ENCODE peak calls at places on chromosomes 1 and 21, in ten cellular contexts. One of them, this sample, is unnamed.

GRCh38 chr1:1212780-1213152 is 1.2 kb downstream of the TNFRSF4 start:
- DNase-seq in stimulated activated CD8-positive, alpha-beta memory T cell treated with anti-CD3 and anti-CD28 coated beads, Interleukin-2, amount 100 ng/mL, for 48 hours: peak
- DNase-seq in activated CD4-positive, alpha-beta T cell treated with anti-CD3 and anti-CD28 coated beads, Interleukin-2, amount 50 U/mL, for 48 hours: peak
- DNase-seq in IMR-90: peak
- DNase-seq in left cardiac atrium: peak
- DNase-seq in effector memory CD8-positive, alpha-beta T cell: peak
- DNase-seq in HT-29: no peak
- DNase-seq in mucosa of gallbladder: peak
- DNase-seq in T-helper 17 cell: peak
- DNase-seq in AML-193: peak
- DNase-seq in this sample: no peak

GRCh38 chr1:19426294-19427086 is 58.8 kb downstream of the CAPZB start:
- DNase-seq in IMR-90: no peak
- DNase-seq in effector memory CD8-positive, alpha-beta T cell: no peak
- DNase-seq in AML-193: no peak
- DNase-seq in T-helper 17 cell: no peak
- DNase-seq in left cardiac atrium: peak
- DNase-seq in stimulated activated CD8-positive, alpha-beta memory T cell treated with anti-CD3 and anti-CD28 coated beads, Interleukin-2, amount 100 ng/mL, for 48 hours: no peak
- DNase-seq in activated CD4-positive, alpha-beta T cell treated with anti-CD3 and anti-CD28 coated beads, Interleukin-2, amount 50 U/mL, for 48 hours: no peak
- DNase-seq in HT-29: no peak
- DNase-seq in mucosa of gallbladder: no peak
- DNase-seq in this sample: no peak

GRCh38 chr21:37564341-37564923 is 197.9 kb downstream of the DYRK1A start:
- DNase-seq in IMR-90: peak
- DNase-seq in left cardiac atrium: peak
- DNase-seq in activated CD4-positive, alpha-beta T cell treated with anti-CD3 and anti-CD28 coated beads, Interleukin-2, amount 50 U/mL, for 48 hours: peak
- DNase-seq in T-helper 17 cell: peak
- DNase-seq in effector memory CD8-positive, alpha-beta T cell: peak
- DNase-seq in AML-193: peak
- DNase-seq in stimulated activated CD8-positive, alpha-beta memory T cell treated with anti-CD3 and anti-CD28 coated beads, Interleukin-2, amount 100 ng/mL, for 48 hours: peak
- DNase-seq in HT-29: peak
- DNase-seq in mucosa of gallbladder: peak
- DNase-seq in this sample: peak

GRCh38 chr1:223462866-223463404 is 69.7 kb downstream of the CCDC185 start:
- DNase-seq in IMR-90: no peak
- DNase-seq in HT-29: no peak
- DNase-seq in AML-193: no peak
- DNase-seq in left cardiac atrium: no peak
- DNase-seq in mucosa of gallbladder: no peak
- DNase-seq in T-helper 17 cell: no peak
- DNase-seq in effector memory CD8-positive, alpha-beta T cell: no peak
- DNase-seq in activated CD4-positive, alpha-beta T cell treated with anti-CD3 and anti-CD28 coated beads, Interleukin-2, amount 50 U/mL, for 48 hours: no peak
- DNase-seq in stimulated activated CD8-positive, alpha-beta memory T cell treated with anti-CD3 and anti-CD28 coated beads, Interleukin-2, amount 100 ng/mL, for 48 hours: no peak
- DNase-seq in this sample: no peak

GRCh38 chr1:230268371-230269170 is 157.6 kb downstream of the PGBD5 start:
- DNase-seq in effector memory CD8-positive, alpha-beta T cell: no peak
- DNase-seq in IMR-90: peak
- DNase-seq in activated CD4-positive, alpha-beta T cell treated with anti-CD3 and anti-CD28 coated beads, Interleukin-2, amount 50 U/mL, for 48 hours: no peak
- DNase-seq in T-helper 17 cell: no peak
- DNase-seq in stimulated activated CD8-positive, alpha-beta memory T cell treated with anti-CD3 and anti-CD28 coated beads, Interleukin-2, amount 100 ng/mL, for 48 hours: no peak
- DNase-seq in HT-29: peak
- DNase-seq in AML-193: peak
- DNase-seq in mucosa of gallbladder: no peak
- DNase-seq in left cardiac atrium: no peak
- DNase-seq in this sample: peak

GRCh38 chr1:209103135-209103534 is 480.4 kb upstream of the CAMK1G start:
- DNase-seq in AML-193: no peak
- DNase-seq in IMR-90: no peak
- DNase-seq in HT-29: no peak
- DNase-seq in T-helper 17 cell: no peak
- DNase-seq in stimulated activated CD8-positive, alpha-beta memory T cell treated with anti-CD3 and anti-CD28 coated beads, Interleukin-2, amount 100 ng/mL, for 48 hours: no peak
- DNase-seq in left cardiac atrium: no peak
- DNase-seq in activated CD4-positive, alpha-beta T cell treated with anti-CD3 and anti-CD28 coated beads, Interleukin-2, amount 50 U/mL, for 48 hours: no peak
- DNase-seq in mucosa of gallbladder: no peak
- DNase-seq in effector memory CD8-positive, alpha-beta T cell: no peak
- DNase-seq in this sample: no peak

GRCh38 chr1:245939756-245940345 is 567.2 kb downstream of the SMYD3 start:
- DNase-seq in IMR-90: no peak
- DNase-seq in mucosa of gallbladder: no peak
- DNase-seq in AML-193: no peak
- DNase-seq in T-helper 17 cell: no peak
- DNase-seq in left cardiac atrium: no peak
- DNase-seq in HT-29: no peak
- DNase-seq in effector memory CD8-positive, alpha-beta T cell: no peak
- DNase-seq in activated CD4-positive, alpha-beta T cell treated with anti-CD3 and anti-CD28 coated beads, Interleukin-2, amount 50 U/mL, for 48 hours: no peak
- DNase-seq in stimulated activated CD8-positive, alpha-beta memory T cell treated with anti-CD3 and anti-CD28 coated beads, Interleukin-2, amount 100 ng/mL, for 48 hours: no peak
- DNase-seq in this sample: no peak

GRCh38 chr1:225685476-225686176 is 32.7 kb upstream of the ENAH start:
- DNase-seq in mucosa of gallbladder: no peak
- DNase-seq in effector memory CD8-positive, alpha-beta T cell: no peak
- DNase-seq in left cardiac atrium: no peak
- DNase-seq in AML-193: no peak
- DNase-seq in stimulated activated CD8-positive, alpha-beta memory T cell treated with anti-CD3 and anti-CD28 coated beads, Interleukin-2, amount 100 ng/mL, for 48 hours: no peak
- DNase-seq in activated CD4-positive, alpha-beta T cell treated with anti-CD3 and anti-CD28 coated beads, Interleukin-2, amount 50 U/mL, for 48 hours: no peak
- DNase-seq in T-helper 17 cell: no peak
- DNase-seq in IMR-90: peak
- DNase-seq in HT-29: no peak
- DNase-seq in this sample: peak

GRCh38 chr1:51649593-51650091 is 32.8 kb downstream of the OSBPL9 start:
- DNase-seq in HT-29: no peak
- DNase-seq in left cardiac atrium: no peak
- DNase-seq in effector memory CD8-positive, alpha-beta T cell: no peak
- DNase-seq in mucosa of gallbladder: no peak
- DNase-seq in AML-193: no peak
- DNase-seq in stimulated activated CD8-positive, alpha-beta memory T cell treated with anti-CD3 and anti-CD28 coated beads, Interleukin-2, amount 100 ng/mL, for 48 hours: no peak
- DNase-seq in IMR-90: no peak
- DNase-seq in T-helper 17 cell: no peak
- DNase-seq in activated CD4-positive, alpha-beta T cell treated with anti-CD3 and anti-CD28 coated beads, Interleukin-2, amount 50 U/mL, for 48 hours: no peak
- DNase-seq in this sample: no peak